ENCODE peak calls at places on chromosomes 3 and 15, in nine cellular contexts. S is heart right ventricle, J is HFFc6, M is astrocyte of the spinal cord, Z is mammary epithelial cell, P is lung, A is MCF 10A, W is transverse colon, F is heart left ventricle. T is an unnamed sample.
A peak's percentile ranks its signal among the peaks of the same experiment; 100 is the strongest.

GRCh38 chr15:69557340-69558137 is 104.9 kb downstream of the RPLP1 start:
- DNase-seq in M (peak; percentile 93), P (peak; percentile 66), S (no peak), W (peak; percentile 47), Z (peak; percentile 87), J (peak; percentile 96), A (peak; percentile 95), F (no peak), T (no peak)

GRCh38 chr3:147614210-147614609 is 205.0 kb downstream of the ZIC1 start:
- DNase-seq in M (peak; percentile 33), Z (no peak), A (no peak), J (no peak), S (no peak), W (no peak), P (no peak), F (no peak), T (no peak)

GRCh38 chr3:127588675-127589577 is 1.6 kb downstream of the TPRA1 start:
- DNase-seq in P (no peak), Z (peak; percentile 82), M (peak; percentile 36), S (no peak), W (no peak), J (peak; percentile 82), F (no peak), A (peak; percentile 30), T (no peak)

GRCh38 chr3:133943639-133944131 is 48.0 kb upstream of the RAB6B start:
- DNase-seq in M (peak; percentile 96), A (peak; percentile 92), Z (peak; percentile 90), W (no peak), P (no peak), J (peak; percentile 89), F (no peak), S (no peak), T (no peak)

GRCh38 chr15:57376695-57377477 is 581 bp downstream of the CGNL1 start:
- DNase-seq in P (peak; percentile 64), J (no peak), W (no peak), F (peak; percentile 40), S (peak; percentile 9), Z (peak; percentile 26), M (no peak), A (peak; percentile 17), T (no peak)

GRCh38 chr3:122497425-122497824 is 17.3 kb downstream of the KPNA1 start:
- DNase-seq in P (no peak), J (peak; percentile 91), W (no peak), Z (peak; percentile 95), M (peak; percentile 90), S (no peak), A (peak; percentile 94), F (no peak), T (no peak)

GRCh38 chr3:112813723-112814171 is 32.9 kb downstream of the CD200R1L start:
- DNase-seq in S (peak; percentile 8), Z (no peak), P (peak; percentile 32), M (no peak), W (no peak), A (no peak), F (no peak), J (peak; percentile 26), T (no peak)

GRCh38 chr3:157906627-157907026 is 199.6 kb downstream of the SHOX2 start:
- DNase-seq in M (no peak), F (no peak), Z (peak; percentile 6), S (no peak), A (peak; percentile 33), P (no peak), W (no peak), J (peak; percentile 30), T (no peak)

GRCh38 chr3:135556184-135556583 is 409.3 kb upstream of the PPP2R3A start:
- DNase-seq in W (no peak), S (no peak), F (no peak), A (no peak), M (no peak), Z (no peak), P (no peak), J (peak; percentile 21), T (no peak)

GRCh38 chr3:141933421-141934300 is 57.2 kb downstream of the ATP1B3 start:
- DNase-seq in A (no peak), W (no peak), P (no peak), M (no peak), J (no peak), F (no peak), Z (no peak), S (no peak), T (no peak)

GRCh38 chr3:11546657-11547302 is 96.9 kb downstream of the VGLL4 start:
- DNase-seq in P (no peak), A (no peak), J (no peak), Z (no peak), F (peak; percentile 21), S (no peak), M (no peak), W (peak; percentile 5), T (no peak)

GRCh38 chr3:11764931-11765363 is 81.7 kb downstream of the TAMM41 start:
- DNase-seq in M (peak; percentile 91), J (peak; percentile 73), A (peak; percentile 75), S (no peak), Z (peak; percentile 97), W (no peak), P (no peak), F (no peak), T (no peak)

GRCh38 chr3:128073185-128073725 is 21.0 kb downstream of the SEC61A1 start:
- DNase-seq in S (no peak), J (no peak), W (no peak), Z (no peak), A (no peak), M (no peak), P (no peak), F (no peak), T (no peak)

GRCh38 chr3:72155391-72156064 is 370.6 kb upstream of the PROK2 start:
- DNase-seq in F (peak; percentile 72), Z (peak; percentile 56), W (peak; percentile 53), M (peak; percentile 93), J (peak; percentile 97), A (peak; percentile 83), P (peak; percentile 33), S (peak; percentile 34), T (no peak)

GRCh38 chr3:119331661-119332060 is 37.5 kb downstream of the ARHGAP31 start:
- DNase-seq in P (no peak), A (no peak), S (no peak), W (no peak), J (peak; percentile 52), Z (peak; percentile 14), F (no peak), M (no peak), T (no peak)

GRCh38 chr3:134623615-134624245 is 27.1 kb downstream of the KY start:
- DNase-seq in J (no peak), M (no peak), P (no peak), Z (no peak), S (no peak), W (no peak), F (no peak), A (no peak), T (peak; percentile 14)

GRCh38 chr3:197749601-197750395 is at the start of gene FYTTD1:
- DNase-seq in Z (peak; percentile 80), P (peak; percentile 90), J (peak; percentile 80), S (peak; percentile 89), W (peak; percentile 93), M (peak; percentile 87), A (peak; percentile 77), F (peak; percentile 94), T (peak; percentile 86)

GRCh38 chr3:151753846-151754245 is 20.1 kb downstream of the AADACL2 start:
- DNase-seq in P (no peak), F (no peak), S (no peak), W (no peak), J (no peak), A (peak; percentile 18), Z (peak; percentile 31), M (no peak), T (no peak)

GRCh38 chr15:36230741-36231140 is 348.7 kb upstream of the CDIN1 start:
- DNase-seq in M (peak; percentile 22), J (peak; percentile 20), P (no peak), Z (no peak), W (no peak), A (no peak), S (no peak), F (no peak), T (no peak)

GRCh38 chr3:16297991-16298885 is 33.2 kb downstream of the OXNAD1 start:
- DNase-seq in A (no peak), J (no peak), M (no peak), P (no peak), S (no peak), W (no peak), F (no peak), Z (no peak), T (no peak)

DNA sequence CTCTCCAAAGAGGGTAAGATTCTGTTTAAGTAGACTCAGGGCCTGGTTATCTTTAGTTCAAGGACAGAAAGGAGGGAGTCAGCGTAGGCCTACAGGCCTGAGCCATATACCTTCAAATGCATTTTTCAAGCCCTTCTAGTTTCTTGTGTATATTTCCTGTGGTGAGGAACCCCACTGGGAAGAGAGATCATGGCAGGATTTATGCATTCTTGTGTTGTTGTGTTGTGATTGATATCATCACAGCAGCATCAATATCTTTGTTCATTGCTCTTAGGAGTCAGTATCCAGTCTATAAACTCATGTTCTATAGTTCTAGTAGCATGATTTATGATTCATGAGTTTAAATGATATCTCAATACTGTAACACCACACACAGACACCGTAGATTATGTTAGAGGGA is 427.4 kb downstream of the PDCD6IP start:
- DNase-seq in W (no peak), A (no peak), P (no peak), M (no peak), Z (no peak), J (no peak), S (no peak), F (no peak), T (no peak)
- TF ChIP-seq CTCF in W (no peak), A (no peak), P (no peak), M (no peak), Z (no peak), J (no peak), S (no peak), F (no peak), T (no peak)

DNA sequence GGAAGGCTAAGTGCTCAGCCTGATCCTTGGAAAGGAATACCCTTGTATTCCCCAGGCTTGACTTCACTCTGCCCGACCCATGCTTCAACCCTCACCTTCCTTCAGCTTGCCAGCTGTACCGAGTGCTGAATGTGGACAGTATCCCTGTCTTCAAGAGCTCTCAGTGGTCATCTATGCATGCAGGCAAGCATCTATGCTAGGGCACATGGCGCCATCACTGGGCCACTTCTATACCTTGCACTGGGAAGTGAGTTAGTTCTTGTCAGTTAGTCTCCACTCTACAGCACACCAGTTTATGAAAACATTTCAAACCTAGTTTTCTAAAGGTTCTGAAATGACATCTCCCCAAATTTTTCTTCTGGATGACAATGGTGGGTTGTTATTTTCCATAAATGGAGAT is 82.0 kb upstream of the MYRIP start:
- DNase-seq in A (peak; percentile 9), F (no peak), J (no peak), M (no peak), P (no peak), Z (no peak), W (no peak), S (no peak), T (no peak)
- TF ChIP-seq CTCF in A (no peak), F (no peak), J (no peak), M (no peak), P (no peak), Z (no peak), W (no peak), S (no peak), T (no peak)

GRCh38 chr15:100572362-100572983 is 29.5 kb downstream of the LINS1 start:
- DNase-seq in Z (no peak), S (no peak), F (no peak), A (peak; percentile 11), J (peak; percentile 6), W (no peak), P (no peak), M (peak; percentile 31), T (no peak)
- TF ChIP-seq CTCF in Z (peak; percentile 34), S (peak; percentile 57), F (peak; percentile 67), A (peak; percentile 41), J (peak; percentile 79), W (peak; percentile 35), P (no peak), M (peak; percentile 25), T (peak; percentile 71)

GRCh38 chr3:148962513-148962912 is 28.8 kb upstream of the GYG1 start:
- DNase-seq in W (no peak), M (peak; percentile 80), S (no peak), P (no peak), Z (peak; percentile 46), A (peak; percentile 77), F (no peak), J (peak; percentile 60), T (no peak)
- TF ChIP-seq CTCF in W (no peak), M (peak; percentile 27), S (no peak), P (no peak), Z (peak; percentile 12), A (no peak), F (no peak), J (peak; percentile 55), T (no peak)